ENCODE peak calls at places on chromosomes 16 and 17, in six cellular contexts. V is esophagus muscularis mucosa, J is colonic mucosa, R is tibial artery, A is RWPE1, K is nephron progenitor cell. E is an unnamed sample.

GRCh38 chr16:72064361-72064894 is 1.4 kb downstream of the HPR start:
- DNase-seq in J (no peak), R (no peak), V (no peak), K (no peak), A (no peak), E (no peak)

GRCh38 chr16:89721644-89722391 is 481 bp downstream of the ZNF276 start:
- DNase-seq in R (peak; percentile 52), K (peak; percentile 63), J (peak; percentile 75), V (peak; percentile 91), A (no peak), E (no peak)

GRCh38 chr17:12990041-12990808 is 27.6 kb downstream of the ELAC2 start:
- DNase-seq in R (no peak), K (no peak), J (no peak), V (no peak), A (no peak), E (no peak)

GRCh38 chr17:39996789-39997188 is 16.2 kb downstream of the PSMD3 start:
- DNase-seq in R (peak; percentile 54), V (no peak), J (no peak), K (no peak), A (no peak), E (no peak)

GRCh38 chr16:29021471-29021870 is 36.6 kb downstream of the LAT start:
- DNase-seq in R (no peak), J (no peak), A (no peak), K (no peak), V (no peak), E (no peak)

GRCh38 chr16:5769513-5769912 is 671.9 kb upstream of the EEF2KMT start:
- DNase-seq in A (no peak), V (no peak), J (no peak), K (no peak), R (no peak), E (no peak)

GRCh38 chr17:81999587-81999974 is 22.2 kb downstream of the ASPSCR1 start:
- DNase-seq in K (no peak), J (no peak), A (no peak), R (no peak), V (no peak), E (no peak)

GRCh38 chr17:79171152-79171551 is 96.5 kb downstream of the ENGASE start:
- DNase-seq in K (no peak), V (no peak), R (no peak), A (no peak), J (no peak), E (no peak)

GRCh38 chr16:80693553-80693952 is 110.8 kb downstream of the CDYL2 start:
- DNase-seq in A (no peak), K (no peak), J (no peak), V (peak; percentile 21), R (no peak), E (no peak)

GRCh38 chr17:44362056-44362355 is 1.6 kb downstream of the FAM171A2 start:
- DNase-seq in K (no peak), A (no peak), V (no peak), R (no peak), J (no peak), E (no peak)

GRCh38 chr17:50767446-50767845 is at the start of gene ANKRD40CL:
- DNase-seq in R (no peak), A (no peak), J (peak; percentile 77), V (peak; percentile 68), K (no peak), E (no peak)

GRCh38 chr17:80996422-80997305 is 5.0 kb downstream of the CHMP6 start:
- DNase-seq in J (no peak), V (no peak), K (no peak), R (no peak), A (no peak), E (no peak)

GRCh38 chr17:49085565-49086315 is 46.8 kb upstream of the B4GALNT2 start:
- DNase-seq in R (no peak), K (no peak), A (no peak), J (no peak), V (no peak), E (no peak)

GRCh38 chr17:65786479-65786878 is 225.0 kb upstream of the AXIN2 start:
- DNase-seq in K (no peak), A (no peak), R (no peak), J (no peak), V (no peak), E (no peak)

GRCh38 chr16:75304521-75305363 is 53.3 kb upstream of the BCAR1 start:
- DNase-seq in R (peak; percentile 56), K (no peak), A (peak; percentile 76), V (no peak), J (peak; percentile 73), E (no peak)

GRCh38 chr16:76527244-76527643 is 250.0 kb downstream of the CNTNAP4 start:
- DNase-seq in A (no peak), K (no peak), R (no peak), J (no peak), V (no peak), E (no peak)

GRCh38 chr16:66315210-66315825 is 51.2 kb upstream of the CDH5 start:
- DNase-seq in J (peak; percentile 60), K (peak; percentile 74), A (peak; percentile 83), V (no peak), R (peak; percentile 59), E (peak; percentile 33)
- TF ChIP-seq CTCF in J (peak; percentile 96), K (peak; percentile 95), A (peak; percentile 96), V (peak; percentile 92), R (peak; percentile 89), E (peak; percentile 94)

GRCh38 chr16:77951788-77952187 is 70.6 kb upstream of the CLEC3A start:
- DNase-seq in J (no peak), A (peak; percentile 20), R (no peak), K (no peak), V (no peak), E (no peak)
- TF ChIP-seq CTCF in J (peak; percentile 34), A (no peak), R (no peak), K (peak; percentile 32), V (no peak), E (peak; percentile 55)

GRCh38 chr17:60311936-60312335 is 80.0 kb downstream of the USP32 start:
- DNase-seq in R (no peak), J (no peak), K (no peak), V (no peak), A (no peak), E (no peak)

GRCh38 chr17:60311186-60311585 is 80.7 kb downstream of the USP32 start:
- DNase-seq in A (no peak), V (no peak), J (no peak), K (no peak), R (no peak), E (no peak)

GRCh38 chr17:60314423-60314822 is 77.5 kb downstream of the USP32 start:
- DNase-seq in A (no peak), V (no peak), K (no peak), R (no peak), J (no peak), E (no peak)

GRCh38 chr17:60318830-60319229 is 73.1 kb downstream of the USP32 start:
- DNase-seq in V (no peak), R (no peak), J (no peak), K (no peak), A (no peak), E (no peak)

DNA sequence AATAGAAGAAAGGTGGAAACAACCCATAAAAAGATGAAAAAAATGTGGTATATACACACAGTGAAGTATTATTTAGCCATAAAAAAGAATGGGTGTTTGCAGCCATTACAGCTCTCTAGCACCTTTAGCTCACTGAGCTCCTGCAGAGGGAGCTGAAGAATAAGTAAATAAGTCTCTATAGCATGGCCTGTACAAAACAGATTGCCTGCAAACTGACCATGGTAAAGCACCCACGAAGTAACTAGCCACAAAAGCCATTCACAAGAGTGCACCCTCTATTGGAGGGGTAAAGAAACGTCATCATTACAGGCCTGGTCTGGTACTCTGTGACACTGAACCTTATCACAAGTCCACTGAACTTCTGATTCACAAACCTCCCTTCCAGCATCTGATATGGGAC is 76.3 kb downstream of the USP32 start:
- DNase-seq in J (no peak), R (no peak), A (no peak), K (no peak), V (no peak), E (no peak)
- TF ChIP-seq CTCF in J (no peak), R (no peak), A (no peak), K (no peak), V (no peak), E (no peak)

DNA sequence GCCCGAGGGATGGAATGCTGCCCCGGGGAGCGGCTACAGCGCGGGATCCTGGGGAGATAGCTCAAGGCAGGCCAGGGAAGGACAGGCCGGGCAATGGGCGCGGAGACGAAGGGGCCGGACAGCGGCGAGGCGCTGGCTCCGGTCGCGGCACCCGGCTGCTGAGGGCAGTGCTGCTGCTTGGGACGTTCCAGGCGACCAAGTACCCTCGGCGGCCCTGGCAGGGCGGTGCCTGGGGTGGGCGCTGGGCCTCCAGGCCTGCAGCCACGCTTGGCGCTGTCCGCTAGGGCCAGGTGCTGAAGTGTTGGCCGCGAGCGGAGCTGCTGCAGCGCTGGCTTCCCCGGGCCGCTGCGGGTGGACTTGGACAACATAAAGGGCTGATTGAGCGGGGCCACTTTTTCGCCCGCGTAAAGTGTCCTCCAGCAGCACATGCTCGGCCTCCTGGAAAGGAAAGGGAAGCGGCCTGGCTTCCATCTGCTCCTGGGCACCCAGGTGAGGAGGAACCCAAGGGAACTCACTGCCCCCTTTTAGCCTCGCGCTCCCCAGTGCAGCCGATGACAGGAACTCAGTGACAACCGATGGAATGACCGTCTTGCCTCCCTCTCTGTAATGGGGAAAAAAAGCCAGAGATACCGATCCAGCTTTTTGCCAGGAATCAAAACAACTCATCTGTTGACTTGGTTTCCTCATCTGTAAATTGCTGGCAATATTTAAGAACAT is 23.7 kb downstream of the CLEC3A start:
- DNase-seq in A (peak; percentile 32), V (no peak), R (peak; percentile 29), J (peak; percentile 36), K (peak; percentile 99), E (peak; percentile 96)
- TF ChIP-seq CTCF in A (no peak), V (no peak), R (no peak), J (no peak), K (no peak), E (peak; percentile 23)

DNA sequence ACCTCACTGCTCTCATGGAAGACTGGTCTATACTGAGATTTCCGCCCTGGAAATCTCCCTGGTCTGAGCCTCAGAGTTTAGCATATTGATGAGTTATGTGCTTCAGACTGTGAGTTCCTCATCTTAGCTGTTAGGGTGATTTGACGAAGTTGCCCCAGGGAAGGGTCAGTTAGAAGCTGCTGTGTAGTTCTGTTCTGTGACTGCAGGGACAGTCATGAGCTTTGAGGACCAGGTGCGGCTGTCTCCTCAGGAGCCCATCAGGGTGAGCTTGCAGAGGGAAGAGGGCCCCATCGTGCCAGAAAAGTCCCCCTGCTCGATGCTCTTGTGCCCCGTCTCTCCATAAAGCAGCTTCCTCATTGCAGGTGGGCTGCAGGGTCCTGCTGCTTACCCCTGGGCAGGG is 28.3 kb upstream of the IL17C start:
- DNase-seq in R (no peak), K (no peak), J (no peak), A (no peak), V (no peak), E (no peak)
- TF ChIP-seq CTCF in R (no peak), K (peak; percentile 41), J (no peak), A (no peak), V (no peak), E (peak; percentile 38)

E was measured in progenitor cell of endocrine pancreas.